ENCODE peak calls at places on chromosomes 2 and 18, in eight cellular contexts. B is neuronal stem cell, T is fibroblast of lung, V is heart left ventricle, R is neural progenitor cell, Y is gastrocnemius medialis, A is IMR-90, L is HAP-1. G is an unnamed sample.
A peak's percentile ranks its signal among the peaks of the same experiment; 100 is the strongest.

GRCh38 chr18:22816266-22817176 is 116.6 kb upstream of the RBBP8 start:
- DNase-seq in B (no peak), T (no peak), V (peak; percentile 47), R (no peak), Y (no peak), A (no peak), L (no peak), G (no peak)

GRCh38 chr2:28997237-28997846 is 16.2 kb downstream of the TOGARAM2 start:
- DNase-seq in B (no peak), T (peak; percentile 46), V (no peak), R (no peak), Y (no peak), A (peak; percentile 22), L (peak; percentile 18), G (no peak)

GRCh38 chr2:197145471-197146056 is 165.0 kb downstream of the ANKRD44 start:
- DNase-seq in B (no peak), T (no peak), V (no peak), R (no peak), Y (no peak), A (no peak), L (no peak), G (no peak)

GRCh38 chr2:236658974-236659757 is 89.5 kb downstream of the ACKR3 start:
- DNase-seq in B (no peak), T (no peak), V (no peak), R (no peak), Y (no peak), A (no peak), L (no peak), G (no peak)

GRCh38 chr2:37827911-37828411 is 97.1 kb upstream of the RMDN2 start:
- DNase-seq in B (no peak), T (peak; percentile 90), V (no peak), R (peak; percentile 10), Y (no peak), A (peak; percentile 89), L (no peak), G (no peak)

GRCh38 chr2:85011747-85012146 is 40.8 kb downstream of the KCMF1 start:
- DNase-seq in B (no peak), T (no peak), V (no peak), R (peak; percentile 53), Y (no peak), A (no peak), L (peak; percentile 35), G (no peak)

GRCh38 chr2:120287183-120288015 is 34.7 kb downstream of the RALB start:
- DNase-seq in B (no peak), T (peak; percentile 91), V (no peak), R (no peak), Y (no peak), A (peak; percentile 96), L (no peak), G (no peak)

GRCh38 chr2:108074150-108074549 is 87.8 kb downstream of the SLC5A7 start:
- DNase-seq in B (no peak), T (no peak), V (no peak), R (no peak), Y (no peak), A (no peak), L (no peak), G (no peak)

GRCh38 chr2:112985090-112985489 is 7.3 kb downstream of the IL36G start:
- DNase-seq in B (no peak), T (no peak), V (no peak), R (no peak), Y (no peak), A (no peak), L (no peak), G (no peak)

GRCh38 chr18:75127143-75128021 is 81.6 kb downstream of the PTGR3 start:
- DNase-seq in B (no peak), T (peak; percentile 8), V (no peak), R (no peak), Y (no peak), A (no peak), L (no peak), G (no peak)

GRCh38 chr2:134461511-134461910 is 207.6 kb downstream of the MGAT5 start:
- DNase-seq in B (no peak), T (peak; percentile 16), V (peak; percentile 57), R (no peak), Y (no peak), A (peak; percentile 31), L (no peak), G (no peak)

GRCh38 chr2:72837171-72837570 is 11.3 kb upstream of the EXOC6B start:
- DNase-seq in B (no peak), T (peak; percentile 17), V (no peak), R (no peak), Y (no peak), A (peak; percentile 41), L (no peak), G (no peak)

DNA sequence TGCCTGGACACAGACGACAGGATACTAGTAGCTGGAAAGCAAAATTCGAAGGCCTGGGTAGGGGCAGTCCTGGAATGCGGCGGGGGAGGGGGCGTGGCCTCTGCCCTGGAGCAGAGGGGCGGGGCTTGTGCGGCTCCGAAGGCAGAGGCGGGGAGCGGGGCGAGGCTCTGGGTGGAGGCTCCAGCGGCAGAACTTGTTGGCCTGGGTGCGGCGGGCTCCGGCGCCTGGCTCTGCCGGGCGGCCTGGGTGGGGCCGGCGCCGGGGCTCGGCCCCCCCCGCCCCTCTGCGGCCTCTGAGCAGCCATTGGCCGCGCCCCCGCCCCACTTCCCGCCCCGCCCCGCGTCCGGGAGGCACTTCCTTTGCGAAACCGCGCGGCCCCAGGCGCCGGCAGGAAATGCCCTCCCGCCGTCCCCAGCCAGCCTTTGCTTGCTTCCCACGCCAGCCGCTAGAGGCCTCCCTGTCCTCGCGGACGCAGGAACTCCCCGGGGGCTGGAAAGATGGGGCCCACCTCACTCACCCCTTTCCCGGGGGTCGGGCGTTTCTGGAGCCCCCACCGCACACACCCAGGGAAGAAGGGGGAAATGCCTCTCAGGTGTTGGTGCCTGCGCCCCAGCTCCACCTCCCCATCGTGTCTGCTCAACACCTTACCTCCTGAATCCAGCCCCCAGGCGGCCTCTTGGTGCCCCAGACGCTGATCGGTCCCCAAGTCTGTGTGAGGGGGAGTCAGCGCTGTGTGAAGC is 6.7 kb downstream of the CTDSP1 start:
- DNase-seq in B (peak; percentile 92), T (peak; percentile 91), V (peak; percentile 99), R (peak; percentile 98), Y (peak; percentile 96), A (peak; percentile 89), L (peak; percentile 99), G (peak; percentile 86)
- H3K4me1 ChIP-seq in B (peaks cover 18% of the 10 kb centered on the region), T (peaks cover 22% of the 10 kb centered on the region), V (peaks cover 50% of the 10 kb centered on the region), R (peaks cover 13% of the 10 kb centered on the region), Y (peaks cover 36% of the 10 kb centered on the region), A (peaks cover 17% of the 10 kb centered on the region), L (peaks cover 21% of the 10 kb centered on the region), G (peaks cover 55% of the 10 kb centered on the region)

GRCh38 chr2:229777716-229778115 is 63.4 kb upstream of the DNER start:
- DNase-seq in B (no peak), T (no peak), V (no peak), R (no peak), Y (no peak), A (no peak), L (no peak), G (no peak)

GRCh38 chr2:229784791-229785190 is 70.4 kb upstream of the DNER start:
- DNase-seq in B (no peak), T (peak; percentile 31), V (no peak), R (no peak), Y (no peak), A (peak; percentile 47), L (no peak), G (no peak)

GRCh38 chr2:229783108-229783721 is 68.9 kb upstream of the DNER start:
- DNase-seq in B (no peak), T (no peak), V (no peak), R (no peak), Y (no peak), A (no peak), L (no peak), G (no peak)

GRCh38 chr2:229779650-229780049 is 65.3 kb upstream of the DNER start:
- DNase-seq in B (no peak), T (peak; percentile 23), V (no peak), R (no peak), Y (no peak), A (peak; percentile 26), L (no peak), G (no peak)

DNA sequence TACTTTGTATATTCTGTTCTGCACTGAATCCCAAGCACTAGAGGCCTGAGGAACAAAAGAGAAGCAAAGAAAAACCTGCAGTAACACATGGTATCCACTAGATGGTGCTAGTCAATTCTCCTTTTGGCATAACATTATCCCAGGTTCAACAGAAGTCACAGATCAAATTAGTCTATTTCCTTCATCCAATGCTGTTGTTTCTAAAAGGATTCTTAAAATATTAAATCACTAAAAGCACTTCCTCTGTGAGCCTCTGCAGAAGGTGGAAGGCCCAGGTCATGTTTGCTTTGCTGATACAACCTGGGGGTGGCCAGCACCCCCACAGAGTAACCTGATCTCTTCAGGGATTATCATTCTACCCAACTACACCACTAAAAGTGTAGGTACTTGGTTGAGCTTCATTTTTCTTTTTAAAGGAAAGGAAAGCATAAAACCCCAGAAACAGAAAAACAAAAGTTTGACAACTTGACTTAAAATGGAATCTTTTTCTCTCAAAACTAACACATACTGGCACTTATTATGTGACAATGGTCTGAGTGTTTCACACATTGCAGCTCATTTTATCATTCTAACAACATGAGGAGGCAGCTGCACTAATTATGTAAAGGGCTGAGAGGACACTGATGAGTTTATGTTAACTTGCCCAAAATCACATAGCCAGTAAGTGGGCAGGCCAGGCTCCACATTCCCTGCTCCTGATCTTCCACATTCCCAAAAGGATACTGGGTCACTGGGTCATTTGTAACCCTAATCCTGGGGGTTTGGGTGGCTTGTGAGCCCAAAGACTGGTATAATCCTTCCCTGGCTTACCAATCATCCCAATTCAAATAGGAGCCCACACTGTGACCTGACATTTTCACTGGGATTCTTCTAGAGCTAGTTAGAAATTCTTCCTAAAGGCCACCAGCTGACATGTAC is 66.8 kb upstream of the DNER start:
- DNase-seq in B (peak; percentile 45), T (peak; percentile 47), V (no peak), R (peak; percentile 36), Y (no peak), A (peak; percentile 77), L (no peak), G (no peak)
- H3K4me1 ChIP-seq in B (peaks cover 1% of the 10 kb centered on the region), T (no peaks in the 10 kb centered on the region), V (peaks cover 6% of the 10 kb centered on the region), R (peaks cover 16% of the 10 kb centered on the region), Y (peaks cover 11% of the 10 kb centered on the region), A (peaks cover 8% of the 10 kb centered on the region), L (peaks cover 24% of the 10 kb centered on the region), G (peaks cover 7% of the 10 kb centered on the region)

DNA sequence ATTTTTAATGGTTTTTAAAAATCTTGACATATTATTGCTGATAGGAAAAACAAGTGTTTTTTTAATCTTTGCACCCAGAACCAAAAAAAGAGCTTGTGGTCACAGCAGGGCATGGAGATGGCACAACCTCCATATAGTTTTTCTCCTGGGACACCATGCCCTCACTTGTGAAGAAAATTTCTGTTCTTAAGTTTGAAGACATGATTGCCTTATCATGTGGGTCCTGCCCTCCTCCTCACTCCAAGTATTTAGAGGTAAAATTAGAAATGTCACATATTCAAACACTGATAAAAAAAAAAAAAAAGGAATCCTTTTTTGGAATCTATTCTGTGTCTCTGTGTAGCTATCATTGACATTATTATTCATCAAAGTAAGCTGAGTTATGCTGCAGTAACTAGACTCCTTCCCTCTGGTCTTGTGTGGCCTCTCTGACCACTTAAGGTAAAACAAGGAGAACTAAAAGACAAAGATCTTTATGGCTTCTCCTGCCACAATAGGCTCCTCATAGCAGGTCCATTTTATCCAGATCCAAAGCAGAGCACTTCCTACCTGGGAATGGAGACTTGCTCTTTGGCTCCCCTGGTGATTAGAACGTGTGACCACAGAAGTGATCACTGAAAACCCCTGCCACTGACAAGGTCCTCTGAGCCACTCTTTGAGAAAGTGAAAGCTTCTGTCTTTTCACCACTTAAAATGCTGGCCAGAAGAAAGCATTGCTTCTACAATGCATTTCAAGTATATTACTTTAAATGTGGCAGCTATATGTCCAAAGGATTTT is 19.8 kb downstream of the ADD2 start:
- DNase-seq in B (no peak), T (no peak), V (no peak), R (no peak), Y (no peak), A (no peak), L (no peak), G (no peak)
- H3K4me1 ChIP-seq in B (peaks cover 33% of the 10 kb centered on the region), T (no peaks in the 10 kb centered on the region), V (no peaks in the 10 kb centered on the region), R (peaks cover 25% of the 10 kb centered on the region), Y (no peaks in the 10 kb centered on the region), A (no peaks in the 10 kb centered on the region), L (peaks cover 16% of the 10 kb centered on the region), G (no peaks in the 10 kb centered on the region)

GRCh38 chr2:173940208-173941020 is 24.8 kb downstream of the SP3 start:
- DNase-seq in B (no peak), T (no peak), V (no peak), R (no peak), Y (no peak), A (no peak), L (no peak), G (no peak)
- H3K4me1 ChIP-seq in B (peaks cover 1% of the 10 kb centered on the region), T (peaks cover 9% of the 10 kb centered on the region), V (peaks cover 76% of the 10 kb centered on the region), R (peaks cover 5% of the 10 kb centered on the region), Y (peaks cover 77% of the 10 kb centered on the region), A (peaks cover 4% of the 10 kb centered on the region), L (peaks cover 25% of the 10 kb centered on the region), G (peaks cover 68% of the 10 kb centered on the region)